ENCODE peak calls at places on chromosomes 5 and 9, in four cellular contexts. L, K, N and A are unnamed samples.
A peak's percentile ranks its signal among the peaks of the same experiment; 100 is the strongest.

GRCh38 chr5:1330847-1331831 is 13.8 kb downstream of the CLPTM1L start:
- DNase-seq in L (no peak), K (no peak), N (no peak), A (no peak)

GRCh38 chr5:55694152-55694830 is 17.8 kb downstream of the SLC38A9 start:
- DNase-seq in L (no peak), K (no peak), N (peak; percentile 62), A (no peak)

GRCh38 chr9:2413196-2413840 is 208.3 kb upstream of the VLDLR start:
- DNase-seq in L (no peak), K (no peak), N (no peak), A (no peak)

GRCh38 chr5:138503487-138504270 is 38.4 kb downstream of the EGR1 start:
- DNase-seq in L (peak; percentile 86), K (peak; percentile 39), N (peak; percentile 81), A (peak; percentile 28)

GRCh38 chr5:107235167-107235566 is 435.6 kb downstream of the EFNA5 start:
- DNase-seq in L (no peak), K (no peak), N (no peak), A (no peak)

GRCh38 chr9:132662152-132662945 is 7.4 kb downstream of the DDX31 start:
- DNase-seq in L (no peak), K (no peak), N (no peak), A (no peak)

GRCh38 chr5:131525805-131526204 is 109.2 kb downstream of the RAPGEF6 start:
- DNase-seq in L (no peak), K (no peak), N (peak; percentile 77), A (no peak)

GRCh38 chr5:140345919-140346347 is 470 bp downstream of the HBEGF start:
- DNase-seq in L (peak; percentile 67), K (peak; percentile 61), N (peak; percentile 68), A (no peak)

GRCh38 chr5:154421868-154422267 is 23.9 kb upstream of the SAP30L start:
- DNase-seq in L (no peak), K (no peak), N (peak; percentile 33), A (no peak)

GRCh38 chr5:40798012-40798855 is at the start of gene PRKAA1:
- DNase-seq in L (peak; percentile 80), K (peak; percentile 91), N (peak; percentile 89), A (peak; percentile 59)

GRCh38 chr9:132008184-132008781 is 71.4 kb downstream of the MED27 start:
- DNase-seq in L (peak; percentile 72), K (no peak), N (no peak), A (peak; percentile 17)

GRCh38 chr5:101102506-101102905 is 199.4 kb upstream of the ST8SIA4 start:
- DNase-seq in L (peak; percentile 21), K (no peak), N (no peak), A (no peak)

GRCh38 chr5:154191467-154192261 is 1.1 kb downstream of the GALNT10 start:
- DNase-seq in L (no peak), K (no peak), N (peak; percentile 58), A (no peak)

GRCh38 chr9:82504620-82505019 is 516.0 kb downstream of the SPATA31D1 start:
- DNase-seq in L (no peak), K (no peak), N (no peak), A (no peak)

GRCh38 chr5:94304146-94304545 is 314.3 kb downstream of the KIAA0825 start:
- DNase-seq in L (no peak), K (no peak), N (no peak), A (no peak)

GRCh38 chr5:143890475-143890874 is 78.5 kb downstream of the HMHB1 start:
- DNase-seq in L (no peak), K (no peak), N (no peak), A (no peak)

GRCh38 chr5:922041-922744 is 29.5 kb downstream of the TRIP13 start:
- DNase-seq in L (no peak), K (no peak), N (no peak), A (no peak)

GRCh38 chr5:82259172-82259800 is 18.9 kb downstream of the RPS23 start:
- DNase-seq in L (peak; percentile 14), K (no peak), N (peak; percentile 56), A (no peak)

GRCh38 chr5:14870347-14871083 is 1.1 kb downstream of the ANKH start:
- DNase-seq in L (no peak), K (peak; percentile 61), N (no peak), A (no peak)

GRCh38 chr9:76758476-76758875 is 5.8 kb upstream of the PCA3 start:
- DNase-seq in L (no peak), K (no peak), N (no peak), A (no peak)

GRCh38 chr9:97984188-97985057 is 1.3 kb downstream of the ANP32B start:
- DNase-seq in L (peak; percentile 66), K (peak; percentile 74), N (peak; percentile 81), A (peak; percentile 41)

GRCh38 chr5:134435525-134435924 is 23.8 kb upstream of the CDKN2AIPNL start:
- DNase-seq in L (no peak), K (no peak), N (peak; percentile 40), A (peak; percentile 50)

GRCh38 chr5:58923355-58923754 is 340.5 kb downstream of the RAB3C start:
- DNase-seq in L (no peak), K (no peak), N (no peak), A (no peak)

GRCh38 chr9:18596920-18597319 is 123.0 kb downstream of the ADAMTSL1 start:
- DNase-seq in L (no peak), K (no peak), N (peak; percentile 61), A (peak; percentile 59)

GRCh38 chr5:43203373-43203772 is 11.3 kb downstream of the NIM1K start:
- DNase-seq in L (no peak), K (no peak), N (no peak), A (no peak)

DNA sequence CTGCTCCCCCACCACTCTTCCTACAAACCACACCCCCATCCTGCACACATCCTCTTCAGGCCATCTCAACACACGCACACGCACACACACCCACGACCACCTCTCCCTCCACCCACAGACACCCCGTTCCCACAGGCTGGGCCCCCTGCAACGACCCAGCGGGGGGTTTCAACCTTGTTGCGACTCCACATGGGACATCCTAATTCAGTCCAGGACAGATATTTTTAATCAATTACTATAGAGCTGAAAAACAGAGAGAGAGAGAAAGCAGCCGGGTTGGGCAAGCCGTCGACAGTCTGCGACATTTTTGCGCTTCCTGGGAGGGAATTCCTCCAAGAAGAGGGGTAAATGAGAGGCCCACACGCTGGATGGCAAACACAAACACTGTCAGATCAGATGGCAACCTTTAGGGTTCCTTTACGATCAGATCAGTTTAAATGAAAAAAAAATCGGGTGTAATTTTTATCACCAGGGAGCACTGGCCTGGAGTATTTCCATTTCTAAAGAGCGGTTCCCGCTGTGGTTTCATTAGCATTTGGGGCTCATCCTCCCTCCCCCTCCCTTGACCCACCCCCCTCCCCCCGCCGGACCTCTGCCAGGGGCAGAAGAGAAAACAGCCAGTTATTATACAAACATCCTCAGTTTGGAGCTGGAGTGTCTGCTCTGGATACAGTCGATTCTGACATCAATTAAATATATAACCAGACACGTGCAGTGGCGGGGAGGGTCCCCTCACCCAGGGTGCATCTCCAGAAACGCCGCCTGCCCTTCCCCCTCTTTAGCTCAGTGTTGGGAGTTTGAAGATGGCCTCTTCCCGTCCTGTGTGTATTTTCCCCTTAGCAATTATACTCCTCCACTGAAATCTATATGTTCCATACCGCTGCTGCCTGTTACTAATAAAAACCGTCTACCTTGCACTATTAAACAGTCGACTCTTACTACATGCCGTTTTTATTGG is 2.3 kb upstream of the IRX2 start:
- DNase-seq in L (no peak), K (no peak), N (no peak), A (no peak)
- H3K4me3 ChIP-seq in L (no peak overlapping the region), K (no peak overlapping the region), N (no peak overlapping the region), A (peak overlapping the region; percentile 37)

GRCh38 chr9:38619556-38620447 is 594 bp downstream of the ANKRD18A start:
- DNase-seq in L (no peak), K (peak; percentile 46), N (no peak), A (no peak)
- H3K4me3 ChIP-seq in L (peak overlapping the region; percentile 53), K (peak overlapping the region; percentile 61), N (peak overlapping the region; percentile 51), A (peak overlapping the region; percentile 50)

GRCh38 chr5:36239370-36240293 is 2.1 kb downstream of the NADK2 start:
- DNase-seq in L (no peak), K (no peak), N (no peak), A (no peak)

GRCh38 chr5:36236801-36237200 is 4.9 kb downstream of the NADK2 start:
- DNase-seq in L (no peak), K (no peak), N (no peak), A (no peak)

GRCh38 chr5:36237756-36238155 is 4.0 kb downstream of the NADK2 start:
- DNase-seq in L (no peak), K (no peak), N (no peak), A (no peak)

GRCh38 chr5:36240779-36241635 is 718 bp downstream of the NADK2 start:
- DNase-seq in L (peak; percentile 41), K (peak; percentile 72), N (peak; percentile 68), A (no peak)

GRCh38 chr5:36238896-36239295 is 2.8 kb downstream of the NADK2 start:
- DNase-seq in L (no peak), K (no peak), N (no peak), A (no peak)
- H3K4me3 ChIP-seq in L (no peak overlapping the region), K (no peak overlapping the region), N (no peak overlapping the region), A (no peak overlapping the region)

GRCh38 chr5:76351176-76351575 is 51.9 kb upstream of the IQGAP2 start:
- DNase-seq in L (no peak), K (no peak), N (no peak), A (no peak)
- H3K4me3 ChIP-seq in L (no peak overlapping the region), K (no peak overlapping the region), N (no peak overlapping the region), A (no peak overlapping the region)

DNA sequence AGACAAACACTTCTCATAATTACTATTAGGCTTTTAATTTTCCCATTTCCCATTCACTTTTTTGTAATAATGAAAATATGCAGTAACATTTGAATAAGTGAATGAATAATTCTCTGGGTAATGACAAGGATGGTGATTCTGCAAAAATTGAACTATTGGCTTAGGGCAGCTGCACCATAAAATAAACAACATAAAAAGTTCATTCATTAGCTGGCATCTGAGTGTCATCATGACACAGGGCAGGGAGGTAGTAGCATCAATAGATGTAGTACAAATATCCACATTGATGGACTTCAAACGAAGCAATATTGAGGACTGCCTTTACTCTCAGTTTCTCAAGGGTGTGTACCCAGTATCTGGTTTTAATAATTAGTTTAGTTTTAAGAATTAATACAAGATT is 4.9 kb downstream of the MEGF10 start:
- DNase-seq in L (no peak), K (no peak), N (no peak), A (no peak)
- H3K4me3 ChIP-seq in L (no peak overlapping the region), K (no peak overlapping the region), N (no peak overlapping the region), A (no peak overlapping the region)